ENCODE peak calls at places on chromosomes 12 and 14, in six cellular contexts. One of them, this sample, is unnamed.

GRCh38 chr14:66284346-66284745 is 201.8 kb upstream of the CCDC196 start:
- DNase-seq in foreskin fibroblast: peak; percentile 1
- DNase-seq in kidney glomerular epithelial cell: peak; percentile 59
- DNase-seq in NCI-H345: no peak
- DNase-seq in lower lobe of right lung: no peak
- DNase-seq in keratinocyte: no peak
- DNase-seq in this sample: no peak

GRCh38 chr12:131536337-131536736 is 174.6 kb upstream of the SFSWAP start:
- DNase-seq in foreskin fibroblast: no peak
- DNase-seq in kidney glomerular epithelial cell: no peak
- DNase-seq in NCI-H345: no peak
- DNase-seq in lower lobe of right lung: no peak
- DNase-seq in keratinocyte: no peak
- DNase-seq in this sample: peak; percentile 9

GRCh38 chr14:45185110-45185814 is 49.5 kb downstream of the FANCM start:
- DNase-seq in foreskin fibroblast: no peak
- DNase-seq in kidney glomerular epithelial cell: no peak
- DNase-seq in NCI-H345: no peak
- DNase-seq in lower lobe of right lung: no peak
- DNase-seq in keratinocyte: no peak
- DNase-seq in this sample: no peak

GRCh38 chr14:45028107-45028626 is 55.7 kb upstream of the PRPF39 start:
- DNase-seq in foreskin fibroblast: no peak
- DNase-seq in kidney glomerular epithelial cell: no peak
- DNase-seq in NCI-H345: no peak
- DNase-seq in lower lobe of right lung: no peak
- DNase-seq in keratinocyte: no peak
- DNase-seq in this sample: no peak

GRCh38 chr12:19031032-19031431 is 98.5 kb upstream of the PLEKHA5 start:
- DNase-seq in foreskin fibroblast: peak; percentile 80
- DNase-seq in kidney glomerular epithelial cell: peak; percentile 60
- DNase-seq in NCI-H345: no peak
- DNase-seq in lower lobe of right lung: no peak
- DNase-seq in keratinocyte: peak; percentile 88
- DNase-seq in this sample: no peak

GRCh38 chr12:106304001-106304421 is 1.5 kb downstream of the TCP11L2 start:
- DNase-seq in foreskin fibroblast: no peak
- DNase-seq in kidney glomerular epithelial cell: no peak
- DNase-seq in NCI-H345: peak; percentile 38
- DNase-seq in lower lobe of right lung: no peak
- DNase-seq in keratinocyte: no peak
- DNase-seq in this sample: no peak

GRCh38 chr12:89135976-89136634 is 216.2 kb downstream of the DUSP6 start:
- DNase-seq in foreskin fibroblast: peak; percentile 76
- DNase-seq in kidney glomerular epithelial cell: no peak
- DNase-seq in NCI-H345: no peak
- DNase-seq in lower lobe of right lung: no peak
- DNase-seq in keratinocyte: peak; percentile 35
- DNase-seq in this sample: no peak

GRCh38 chr12:112844814-112845565 is 53.4 kb downstream of the RPH3A start:
- DNase-seq in foreskin fibroblast: no peak
- DNase-seq in kidney glomerular epithelial cell: no peak
- DNase-seq in NCI-H345: peak; percentile 6
- DNase-seq in lower lobe of right lung: no peak
- DNase-seq in keratinocyte: no peak
- DNase-seq in this sample: no peak

GRCh38 chr14:22164616-22165015 is 424.4 kb downstream of the DAD1 start:
- DNase-seq in foreskin fibroblast: no peak
- DNase-seq in kidney glomerular epithelial cell: no peak
- DNase-seq in NCI-H345: no peak
- DNase-seq in lower lobe of right lung: no peak
- DNase-seq in keratinocyte: no peak
- DNase-seq in this sample: no peak

This sample was measured in T-helper 9 cell.